ENCODE peak calls at places on chromosomes 3 and 15, in eight cellular contexts. One of them, this sample, is unnamed.

GRCh38 chr3:31382856-31383255 is 149.9 kb upstream of the STT3B start:
- DNase-seq in Daoy: no peak
- DNase-seq in NAMALWA: no peak
- DNase-seq in activated CD4-positive, alpha-beta T cell treated with anti-CD3 and anti-CD28 coated beads, Interleukin-2, amount 10 ng/mL, durations not matched to agents 7 days and 5 days: no peak
- DNase-seq in NCI-H1417 treated with DMSO at 0.1 percent for 48 hours: no peak
- DNase-seq in activated CD8-positive, alpha-beta memory T cell treated with anti-CD3 and anti-CD28 coated beads for 24 hours: no peak
- DNase-seq in activated T-cell treated with anti-CD3 and anti-CD28 coated beads, Interleukin-2, amount 50 U/mL, for 1 hour: no peak
- DNase-seq in tibial nerve: no peak
- DNase-seq in this sample: no peak

GRCh38 chr3:38646630-38647029 is 2.9 kb downstream of the SCN5A start:
- DNase-seq in activated CD4-positive, alpha-beta T cell treated with anti-CD3 and anti-CD28 coated beads, Interleukin-2, amount 10 ng/mL, durations not matched to agents 7 days and 5 days: peak
- DNase-seq in tibial nerve: no peak
- DNase-seq in Daoy: peak
- DNase-seq in activated CD8-positive, alpha-beta memory T cell treated with anti-CD3 and anti-CD28 coated beads for 24 hours: peak
- DNase-seq in NCI-H1417 treated with DMSO at 0.1 percent for 48 hours: no peak
- DNase-seq in activated T-cell treated with anti-CD3 and anti-CD28 coated beads, Interleukin-2, amount 50 U/mL, for 1 hour: no peak
- DNase-seq in NAMALWA: peak
- DNase-seq in this sample: no peak

GRCh38 chr3:118781879-118782278 is 252.8 kb downstream of the IGSF11 start:
- DNase-seq in NAMALWA: no peak
- DNase-seq in Daoy: peak
- DNase-seq in activated CD8-positive, alpha-beta memory T cell treated with anti-CD3 and anti-CD28 coated beads for 24 hours: no peak
- DNase-seq in activated CD4-positive, alpha-beta T cell treated with anti-CD3 and anti-CD28 coated beads, Interleukin-2, amount 10 ng/mL, durations not matched to agents 7 days and 5 days: no peak
- DNase-seq in activated T-cell treated with anti-CD3 and anti-CD28 coated beads, Interleukin-2, amount 50 U/mL, for 1 hour: no peak
- DNase-seq in tibial nerve: no peak
- DNase-seq in NCI-H1417 treated with DMSO at 0.1 percent for 48 hours: no peak
- DNase-seq in this sample: no peak

GRCh38 chr15:79853492-79854328 is 43.1 kb downstream of the MTHFS start:
- DNase-seq in tibial nerve: peak
- DNase-seq in Daoy: peak
- DNase-seq in NCI-H1417 treated with DMSO at 0.1 percent for 48 hours: peak
- DNase-seq in activated CD4-positive, alpha-beta T cell treated with anti-CD3 and anti-CD28 coated beads, Interleukin-2, amount 10 ng/mL, durations not matched to agents 7 days and 5 days: peak
- DNase-seq in NAMALWA: peak
- DNase-seq in activated CD8-positive, alpha-beta memory T cell treated with anti-CD3 and anti-CD28 coated beads for 24 hours: peak
- DNase-seq in activated T-cell treated with anti-CD3 and anti-CD28 coated beads, Interleukin-2, amount 50 U/mL, for 1 hour: peak
- DNase-seq in this sample: no peak

GRCh38 chr15:97963779-97964178 is 3.3 kb downstream of the ARRDC4 start:
- DNase-seq in Daoy: no peak
- DNase-seq in NCI-H1417 treated with DMSO at 0.1 percent for 48 hours: no peak
- DNase-seq in NAMALWA: peak
- DNase-seq in activated T-cell treated with anti-CD3 and anti-CD28 coated beads, Interleukin-2, amount 50 U/mL, for 1 hour: no peak
- DNase-seq in tibial nerve: no peak
- DNase-seq in activated CD4-positive, alpha-beta T cell treated with anti-CD3 and anti-CD28 coated beads, Interleukin-2, amount 10 ng/mL, durations not matched to agents 7 days and 5 days: no peak
- DNase-seq in activated CD8-positive, alpha-beta memory T cell treated with anti-CD3 and anti-CD28 coated beads for 24 hours: no peak
- DNase-seq in this sample: no peak

GRCh38 chr15:40130118-40130517 is 21.4 kb upstream of the BMF start:
- DNase-seq in Daoy: no peak
- DNase-seq in tibial nerve: no peak
- DNase-seq in NCI-H1417 treated with DMSO at 0.1 percent for 48 hours: no peak
- DNase-seq in activated T-cell treated with anti-CD3 and anti-CD28 coated beads, Interleukin-2, amount 50 U/mL, for 1 hour: no peak
- DNase-seq in activated CD4-positive, alpha-beta T cell treated with anti-CD3 and anti-CD28 coated beads, Interleukin-2, amount 10 ng/mL, durations not matched to agents 7 days and 5 days: no peak
- DNase-seq in activated CD8-positive, alpha-beta memory T cell treated with anti-CD3 and anti-CD28 coated beads for 24 hours: no peak
- DNase-seq in NAMALWA: no peak
- DNase-seq in this sample: no peak

GRCh38 chr3:183375337-183375736 is 53.1 kb downstream of the MCF2L2 start:
- DNase-seq in activated CD4-positive, alpha-beta T cell treated with anti-CD3 and anti-CD28 coated beads, Interleukin-2, amount 10 ng/mL, durations not matched to agents 7 days and 5 days: no peak
- DNase-seq in NAMALWA: no peak
- DNase-seq in tibial nerve: no peak
- DNase-seq in NCI-H1417 treated with DMSO at 0.1 percent for 48 hours: no peak
- DNase-seq in activated T-cell treated with anti-CD3 and anti-CD28 coated beads, Interleukin-2, amount 50 U/mL, for 1 hour: no peak
- DNase-seq in Daoy: no peak
- DNase-seq in activated CD8-positive, alpha-beta memory T cell treated with anti-CD3 and anti-CD28 coated beads for 24 hours: no peak
- DNase-seq in this sample: no peak

GRCh38 chr3:172321035-172321434 is 127.2 kb downstream of the GHSR start:
- DNase-seq in tibial nerve: no peak
- DNase-seq in NAMALWA: peak
- DNase-seq in activated T-cell treated with anti-CD3 and anti-CD28 coated beads, Interleukin-2, amount 50 U/mL, for 1 hour: no peak
- DNase-seq in Daoy: no peak
- DNase-seq in NCI-H1417 treated with DMSO at 0.1 percent for 48 hours: no peak
- DNase-seq in activated CD8-positive, alpha-beta memory T cell treated with anti-CD3 and anti-CD28 coated beads for 24 hours: no peak
- DNase-seq in activated CD4-positive, alpha-beta T cell treated with anti-CD3 and anti-CD28 coated beads, Interleukin-2, amount 10 ng/mL, durations not matched to agents 7 days and 5 days: no peak
- DNase-seq in this sample: no peak

GRCh38 chr15:67177750-67178149 is 76.7 kb downstream of the AAGAB start:
- DNase-seq in tibial nerve: no peak
- DNase-seq in Daoy: peak
- DNase-seq in NCI-H1417 treated with DMSO at 0.1 percent for 48 hours: no peak
- DNase-seq in NAMALWA: no peak
- DNase-seq in activated T-cell treated with anti-CD3 and anti-CD28 coated beads, Interleukin-2, amount 50 U/mL, for 1 hour: no peak
- DNase-seq in activated CD4-positive, alpha-beta T cell treated with anti-CD3 and anti-CD28 coated beads, Interleukin-2, amount 10 ng/mL, durations not matched to agents 7 days and 5 days: no peak
- DNase-seq in activated CD8-positive, alpha-beta memory T cell treated with anti-CD3 and anti-CD28 coated beads for 24 hours: no peak
- DNase-seq in this sample: no peak

GRCh38 chr3:158102660-158103085 is 3.5 kb downstream of the SHOX2 start:
- DNase-seq in tibial nerve: peak
- DNase-seq in activated T-cell treated with anti-CD3 and anti-CD28 coated beads, Interleukin-2, amount 50 U/mL, for 1 hour: no peak
- DNase-seq in NCI-H1417 treated with DMSO at 0.1 percent for 48 hours: no peak
- DNase-seq in activated CD4-positive, alpha-beta T cell treated with anti-CD3 and anti-CD28 coated beads, Interleukin-2, amount 10 ng/mL, durations not matched to agents 7 days and 5 days: no peak
- DNase-seq in Daoy: no peak
- DNase-seq in NAMALWA: no peak
- DNase-seq in activated CD8-positive, alpha-beta memory T cell treated with anti-CD3 and anti-CD28 coated beads for 24 hours: no peak
- DNase-seq in this sample: no peak

GRCh38 chr3:14146381-14147062 is 21.7 kb downstream of the TMEM43 start:
- DNase-seq in tibial nerve: no peak
- DNase-seq in activated CD8-positive, alpha-beta memory T cell treated with anti-CD3 and anti-CD28 coated beads for 24 hours: peak
- DNase-seq in activated CD4-positive, alpha-beta T cell treated with anti-CD3 and anti-CD28 coated beads, Interleukin-2, amount 10 ng/mL, durations not matched to agents 7 days and 5 days: no peak
- DNase-seq in Daoy: no peak
- DNase-seq in NAMALWA: no peak
- DNase-seq in activated T-cell treated with anti-CD3 and anti-CD28 coated beads, Interleukin-2, amount 50 U/mL, for 1 hour: no peak
- DNase-seq in NCI-H1417 treated with DMSO at 0.1 percent for 48 hours: no peak
- DNase-seq in this sample: peak

GRCh38 chr15:91982401-91982800 is 128.9 kb downstream of the SLCO3A1 start:
- DNase-seq in activated CD4-positive, alpha-beta T cell treated with anti-CD3 and anti-CD28 coated beads, Interleukin-2, amount 10 ng/mL, durations not matched to agents 7 days and 5 days: no peak
- DNase-seq in Daoy: no peak
- DNase-seq in activated T-cell treated with anti-CD3 and anti-CD28 coated beads, Interleukin-2, amount 50 U/mL, for 1 hour: no peak
- DNase-seq in activated CD8-positive, alpha-beta memory T cell treated with anti-CD3 and anti-CD28 coated beads for 24 hours: no peak
- DNase-seq in NAMALWA: no peak
- DNase-seq in NCI-H1417 treated with DMSO at 0.1 percent for 48 hours: peak
- DNase-seq in tibial nerve: no peak
- DNase-seq in this sample: no peak

GRCh38 chr3:127682576-127682975 is 9.8 kb downstream of the ABTB1 start:
- DNase-seq in NCI-H1417 treated with DMSO at 0.1 percent for 48 hours: no peak
- DNase-seq in NAMALWA: no peak
- DNase-seq in activated T-cell treated with anti-CD3 and anti-CD28 coated beads, Interleukin-2, amount 50 U/mL, for 1 hour: peak
- DNase-seq in activated CD4-positive, alpha-beta T cell treated with anti-CD3 and anti-CD28 coated beads, Interleukin-2, amount 10 ng/mL, durations not matched to agents 7 days and 5 days: no peak
- DNase-seq in tibial nerve: no peak
- DNase-seq in Daoy: no peak
- DNase-seq in activated CD8-positive, alpha-beta memory T cell treated with anti-CD3 and anti-CD28 coated beads for 24 hours: peak
- DNase-seq in this sample: peak

GRCh38 chr15:48547305-48547704 is 98.2 kb downstream of the FBN1 start:
- DNase-seq in activated CD4-positive, alpha-beta T cell treated with anti-CD3 and anti-CD28 coated beads, Interleukin-2, amount 10 ng/mL, durations not matched to agents 7 days and 5 days: no peak
- DNase-seq in activated CD8-positive, alpha-beta memory T cell treated with anti-CD3 and anti-CD28 coated beads for 24 hours: no peak
- DNase-seq in Daoy: peak
- DNase-seq in NCI-H1417 treated with DMSO at 0.1 percent for 48 hours: no peak
- DNase-seq in tibial nerve: no peak
- DNase-seq in NAMALWA: no peak
- DNase-seq in activated T-cell treated with anti-CD3 and anti-CD28 coated beads, Interleukin-2, amount 50 U/mL, for 1 hour: no peak
- DNase-seq in this sample: no peak

GRCh38 chr3:56801597-56802410 is at the start of gene ARHGEF3:
- DNase-seq in activated CD8-positive, alpha-beta memory T cell treated with anti-CD3 and anti-CD28 coated beads for 24 hours: peak
- DNase-seq in activated CD4-positive, alpha-beta T cell treated with anti-CD3 and anti-CD28 coated beads, Interleukin-2, amount 10 ng/mL, durations not matched to agents 7 days and 5 days: peak
- DNase-seq in tibial nerve: peak
- DNase-seq in activated T-cell treated with anti-CD3 and anti-CD28 coated beads, Interleukin-2, amount 50 U/mL, for 1 hour: peak
- DNase-seq in Daoy: peak
- DNase-seq in NCI-H1417 treated with DMSO at 0.1 percent for 48 hours: no peak
- DNase-seq in NAMALWA: peak
- DNase-seq in this sample: peak

GRCh38 chr15:71757741-71758530 is 52.4 kb upstream of the NR2E3 start:
- DNase-seq in activated CD4-positive, alpha-beta T cell treated with anti-CD3 and anti-CD28 coated beads, Interleukin-2, amount 10 ng/mL, durations not matched to agents 7 days and 5 days: no peak
- DNase-seq in Daoy: no peak
- DNase-seq in NAMALWA: no peak
- DNase-seq in NCI-H1417 treated with DMSO at 0.1 percent for 48 hours: no peak
- DNase-seq in tibial nerve: no peak
- DNase-seq in activated T-cell treated with anti-CD3 and anti-CD28 coated beads, Interleukin-2, amount 50 U/mL, for 1 hour: no peak
- DNase-seq in activated CD8-positive, alpha-beta memory T cell treated with anti-CD3 and anti-CD28 coated beads for 24 hours: no peak
- DNase-seq in this sample: no peak

GRCh38 chr3:53843195-53844177 is 2.7 kb downstream of the CHDH start:
- DNase-seq in activated T-cell treated with anti-CD3 and anti-CD28 coated beads, Interleukin-2, amount 50 U/mL, for 1 hour: no peak
- DNase-seq in NAMALWA: no peak
- DNase-seq in activated CD8-positive, alpha-beta memory T cell treated with anti-CD3 and anti-CD28 coated beads for 24 hours: no peak
- DNase-seq in Daoy: no peak
- DNase-seq in NCI-H1417 treated with DMSO at 0.1 percent for 48 hours: no peak
- DNase-seq in tibial nerve: no peak
- DNase-seq in activated CD4-positive, alpha-beta T cell treated with anti-CD3 and anti-CD28 coated beads, Interleukin-2, amount 10 ng/mL, durations not matched to agents 7 days and 5 days: no peak
- DNase-seq in this sample: no peak

This sample was measured in type B pancreatic cell.